ENCODE peak calls at places on chromosomes 11 and 22, in four cellular contexts. One of them, this sample, is unnamed.
A peak's percentile ranks its signal among the peaks of the same experiment; 100 is the strongest.

GRCh38 chr11:2898366-2899079 is 12.9 kb upstream of the CDKN1C start:
- DNase-seq in kidney epithelial cell: peak; percentile 70
- DNase-seq in type B pancreatic cell: no peak
- DNase-seq in foreskin keratinocyte: peak; percentile 79
- DNase-seq in this sample: peak; percentile 90

GRCh38 chr11:1005913-1006312 is 30.6 kb downstream of the MUC6 start:
- DNase-seq in kidney epithelial cell: no peak
- DNase-seq in type B pancreatic cell: no peak
- DNase-seq in foreskin keratinocyte: peak; percentile 32
- DNase-seq in this sample: no peak

GRCh38 chr11:124108158-124108557 is 7.1 kb upstream of the VWA5A start:
- DNase-seq in kidney epithelial cell: no peak
- DNase-seq in type B pancreatic cell: no peak
- DNase-seq in foreskin keratinocyte: peak; percentile 10
- DNase-seq in this sample: peak; percentile 56

GRCh38 chr11:4890279-4890678 is 8.6 kb downstream of the OR51T1 start:
- DNase-seq in kidney epithelial cell: no peak
- DNase-seq in type B pancreatic cell: no peak
- DNase-seq in foreskin keratinocyte: no peak
- DNase-seq in this sample: no peak

GRCh38 chr11:64858467-64859401 is 14.3 kb upstream of the CDC42BPG start:
- DNase-seq in kidney epithelial cell: no peak
- DNase-seq in type B pancreatic cell: no peak
- DNase-seq in foreskin keratinocyte: no peak
- DNase-seq in this sample: no peak

GRCh38 chr11:83008581-83008923 is 63.1 kb downstream of the RAB30 start:
- DNase-seq in kidney epithelial cell: no peak
- DNase-seq in type B pancreatic cell: no peak
- DNase-seq in foreskin keratinocyte: peak; percentile 56
- DNase-seq in this sample: no peak

GRCh38 chr22:24424001-24424900 is 3.1 kb upstream of the ADORA2A start:
- DNase-seq in kidney epithelial cell: no peak
- DNase-seq in type B pancreatic cell: no peak
- DNase-seq in foreskin keratinocyte: no peak
- DNase-seq in this sample: no peak

GRCh38 chr22:24772493-24773220 is 1.9 kb downstream of the PIWIL3 start:
- DNase-seq in kidney epithelial cell: no peak
- DNase-seq in type B pancreatic cell: no peak
- DNase-seq in foreskin keratinocyte: peak; percentile 15
- DNase-seq in this sample: peak; percentile 37

GRCh38 chr11:119699227-119699626 is 29.8 kb downstream of the NECTIN1 start:
- DNase-seq in kidney epithelial cell: no peak
- DNase-seq in type B pancreatic cell: no peak
- DNase-seq in foreskin keratinocyte: no peak
- DNase-seq in this sample: peak; percentile 82

GRCh38 chr11:61069427-61069826 is 32.9 kb upstream of the CD5 start:
- DNase-seq in kidney epithelial cell: no peak
- DNase-seq in type B pancreatic cell: no peak
- DNase-seq in foreskin keratinocyte: no peak
- DNase-seq in this sample: no peak

GRCh38 chr22:39546889-39547586 is 14.5 kb upstream of the RPS19BP1 start:
- DNase-seq in kidney epithelial cell: no peak
- DNase-seq in type B pancreatic cell: no peak
- DNase-seq in foreskin keratinocyte: no peak
- DNase-seq in this sample: peak; percentile 53

GRCh38 chr22:37996079-37996478 is 11.7 kb upstream of the SOX10 start:
- DNase-seq in kidney epithelial cell: no peak
- DNase-seq in type B pancreatic cell: no peak
- DNase-seq in foreskin keratinocyte: no peak
- DNase-seq in this sample: peak; percentile 68

GRCh38 chr11:110032257-110032656 is 60.9 kb upstream of the ZC3H12C start:
- DNase-seq in kidney epithelial cell: no peak
- DNase-seq in type B pancreatic cell: no peak
- DNase-seq in foreskin keratinocyte: no peak
- DNase-seq in this sample: no peak

GRCh38 chr11:78742430-78742829 is 167.8 kb upstream of the NARS2 start:
- DNase-seq in kidney epithelial cell: no peak
- DNase-seq in type B pancreatic cell: no peak
- DNase-seq in foreskin keratinocyte: peak; percentile 40
- DNase-seq in this sample: peak; percentile 92

GRCh38 chr11:69044111-69045013 is 4.4 kb upstream of the TPCN2 start:
- DNase-seq in kidney epithelial cell: peak; percentile 35
- DNase-seq in type B pancreatic cell: no peak
- DNase-seq in foreskin keratinocyte: peak; percentile 34
- DNase-seq in this sample: peak; percentile 71

GRCh38 chr11:46527586-46527985 is 66.2 kb downstream of the AMBRA1 start:
- DNase-seq in kidney epithelial cell: no peak
- DNase-seq in type B pancreatic cell: no peak
- DNase-seq in foreskin keratinocyte: peak; percentile 12
- DNase-seq in this sample: no peak

GRCh38 chr11:75270896-75271415 is 30.4 kb downstream of the TPBGL start:
- DNase-seq in kidney epithelial cell: no peak
- DNase-seq in type B pancreatic cell: no peak
- DNase-seq in foreskin keratinocyte: peak; percentile 7
- DNase-seq in this sample: peak; percentile 27
- TF ChIP-seq CTCF in kidney epithelial cell: peak; percentile 51
- TF ChIP-seq CTCF in type B pancreatic cell: peak; percentile 37
- TF ChIP-seq CTCF in foreskin keratinocyte: peak; percentile 62
- TF ChIP-seq CTCF in this sample: peak; percentile 55

GRCh38 chr11:30605036-30605435 is 18.9 kb upstream of the MPPED2 start:
- DNase-seq in kidney epithelial cell: no peak
- DNase-seq in type B pancreatic cell: no peak
- DNase-seq in foreskin keratinocyte: no peak
- DNase-seq in this sample: no peak

GRCh38 chr11:30608534-30608933 is 22.4 kb upstream of the MPPED2 start:
- DNase-seq in kidney epithelial cell: no peak
- DNase-seq in type B pancreatic cell: no peak
- DNase-seq in foreskin keratinocyte: no peak
- DNase-seq in this sample: no peak

DNA sequence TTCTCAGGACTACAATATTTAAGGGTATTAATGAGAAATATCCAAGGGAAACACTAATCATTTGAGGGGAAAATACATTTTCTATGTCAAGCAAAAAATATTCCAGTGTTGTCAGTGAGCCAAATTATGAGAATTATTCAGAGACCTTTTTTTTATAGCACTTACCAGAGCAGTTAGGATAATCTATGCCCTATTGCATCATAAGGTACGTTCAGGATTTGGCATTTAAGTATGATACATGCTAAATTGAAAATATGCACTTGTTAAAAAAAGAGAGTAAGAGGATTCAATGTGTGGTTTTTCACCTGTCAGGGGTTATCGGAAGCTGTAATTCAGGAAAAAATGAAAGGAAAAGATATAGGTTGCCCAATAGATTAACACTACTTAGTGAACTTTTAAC is 17.2 kb upstream of the MPPED2 start:
- DNase-seq in kidney epithelial cell: no peak
- DNase-seq in type B pancreatic cell: no peak
- DNase-seq in foreskin keratinocyte: no peak
- DNase-seq in this sample: no peak
- TF ChIP-seq CTCF in kidney epithelial cell: no peak
- TF ChIP-seq CTCF in type B pancreatic cell: no peak
- TF ChIP-seq CTCF in foreskin keratinocyte: no peak
- TF ChIP-seq CTCF in this sample: no peak

GRCh38 chr22:41562461-41562860 is 1.7 kb downstream of the CSDC2 start:
- DNase-seq in kidney epithelial cell: no peak
- DNase-seq in type B pancreatic cell: no peak
- DNase-seq in foreskin keratinocyte: no peak
- DNase-seq in this sample: no peak
- TF ChIP-seq CTCF in kidney epithelial cell: no peak
- TF ChIP-seq CTCF in type B pancreatic cell: no peak
- TF ChIP-seq CTCF in foreskin keratinocyte: no peak
- TF ChIP-seq CTCF in this sample: no peak

GRCh38 chr11:105297463-105297862 is 157.9 kb upstream of the CARD18 start:
- DNase-seq in kidney epithelial cell: no peak
- DNase-seq in type B pancreatic cell: no peak
- DNase-seq in foreskin keratinocyte: peak; percentile 73
- DNase-seq in this sample: peak; percentile 2

GRCh38 chr11:105298630-105299029 is 159.1 kb upstream of the CARD18 start:
- DNase-seq in kidney epithelial cell: no peak
- DNase-seq in type B pancreatic cell: no peak
- DNase-seq in foreskin keratinocyte: peak; percentile 51
- DNase-seq in this sample: no peak

GRCh38 chr11:105296806-105297205 is 157.2 kb upstream of the CARD18 start:
- DNase-seq in kidney epithelial cell: no peak
- DNase-seq in type B pancreatic cell: no peak
- DNase-seq in foreskin keratinocyte: no peak
- DNase-seq in this sample: no peak

GRCh38 chr11:105296386-105296785 is 156.8 kb upstream of the CARD18 start:
- DNase-seq in kidney epithelial cell: no peak
- DNase-seq in type B pancreatic cell: no peak
- DNase-seq in foreskin keratinocyte: no peak
- DNase-seq in this sample: no peak

DNA sequence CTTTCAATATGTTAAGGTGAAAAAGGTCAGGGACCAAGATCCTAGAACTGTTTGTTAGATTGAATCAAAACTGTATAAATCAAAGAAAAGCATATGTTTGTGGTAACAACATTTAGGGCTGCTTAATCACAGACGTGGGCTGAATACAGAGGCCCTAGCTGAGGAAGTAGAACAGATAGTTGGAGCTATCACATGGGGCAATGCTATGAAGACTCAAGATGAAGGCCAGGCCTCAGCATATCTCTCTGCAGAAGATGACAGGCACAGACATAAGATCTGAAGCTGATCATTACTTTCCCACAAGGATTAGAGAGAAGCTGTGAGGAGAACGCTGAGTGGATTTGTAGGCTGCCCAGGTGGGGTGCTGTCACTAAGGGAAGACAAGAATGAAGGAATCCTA is 158.6 kb upstream of the CARD18 start:
- DNase-seq in kidney epithelial cell: no peak
- DNase-seq in type B pancreatic cell: no peak
- DNase-seq in foreskin keratinocyte: no peak
- DNase-seq in this sample: no peak
- TF ChIP-seq CTCF in kidney epithelial cell: no peak
- TF ChIP-seq CTCF in type B pancreatic cell: no peak
- TF ChIP-seq CTCF in foreskin keratinocyte: no peak
- TF ChIP-seq CTCF in this sample: no peak